ENCODE peak calls at places on chromosomes 4 and X, in six cellular contexts. One of them, this sample, is unnamed. For H3K4me1, the result is how much of the 10 kb centered on the place peaks cover.

GRCh38 chrX:139158256-139158655 is 372.3 kb upstream of the F9 start:
- DNase-seq in kidney: peak
- DNase-seq in endodermal cell: no peak
- DNase-seq in aorta: no peak
- DNase-seq in PC-3: peak
- DNase-seq in pancreas: no peak
- DNase-seq in this sample: peak

GRCh38 chrX:65841263-65841662 is 173.8 kb downstream of the MSN start:
- DNase-seq in pancreas: no peak
- DNase-seq in kidney: no peak
- DNase-seq in aorta: no peak
- DNase-seq in PC-3: no peak
- DNase-seq in endodermal cell: no peak
- DNase-seq in this sample: no peak

GRCh38 chrX:134688839-134689238 is 30.6 kb upstream of the PLAC1 start:
- DNase-seq in PC-3: peak
- DNase-seq in aorta: no peak
- DNase-seq in endodermal cell: no peak
- DNase-seq in pancreas: no peak
- DNase-seq in kidney: no peak
- DNase-seq in this sample: no peak

GRCh38 chr4:76767983-76768382 is 130.0 kb downstream of the SOWAHB start:
- DNase-seq in aorta: no peak
- DNase-seq in PC-3: no peak
- DNase-seq in kidney: no peak
- DNase-seq in pancreas: no peak
- DNase-seq in endodermal cell: no peak
- DNase-seq in this sample: no peak

GRCh38 chrX:86023806-86024205 is 23.6 kb downstream of the CHM start:
- DNase-seq in PC-3: no peak
- DNase-seq in endodermal cell: no peak
- DNase-seq in pancreas: no peak
- DNase-seq in aorta: no peak
- DNase-seq in kidney: no peak
- DNase-seq in this sample: no peak

GRCh38 chr4:104494822-104495559 is at the start of gene CXXC4:
- DNase-seq in pancreas: peak
- DNase-seq in endodermal cell: peak
- DNase-seq in aorta: peak
- DNase-seq in kidney: peak
- DNase-seq in PC-3: no peak
- DNase-seq in this sample: peak

GRCh38 chrX:41475611-41476241 is 28.6 kb downstream of the NYX start:
- DNase-seq in endodermal cell: peak
- DNase-seq in kidney: no peak
- DNase-seq in PC-3: no peak
- DNase-seq in aorta: no peak
- DNase-seq in pancreas: no peak
- DNase-seq in this sample: no peak

GRCh38 chrX:149314031-149314430 is 191.1 kb downstream of the IDS start:
- DNase-seq in kidney: no peak
- DNase-seq in endodermal cell: no peak
- DNase-seq in aorta: no peak
- DNase-seq in PC-3: no peak
- DNase-seq in pancreas: no peak
- DNase-seq in this sample: no peak

GRCh38 chrX:139936259-139936658 is 3.4 kb upstream of the ATP11C start:
- DNase-seq in endodermal cell: no peak
- DNase-seq in aorta: no peak
- DNase-seq in PC-3: peak
- DNase-seq in pancreas: no peak
- DNase-seq in kidney: no peak
- DNase-seq in this sample: no peak

GRCh38 chr4:110900206-110900769 is 277.4 kb upstream of the PITX2 start:
- DNase-seq in kidney: no peak
- DNase-seq in PC-3: no peak
- DNase-seq in aorta: no peak
- DNase-seq in endodermal cell: no peak
- DNase-seq in pancreas: no peak
- DNase-seq in this sample: no peak

GRCh38 chrX:16042980-16043379 is 80.4 kb upstream of the GRPR start:
- DNase-seq in pancreas: no peak
- DNase-seq in kidney: no peak
- DNase-seq in aorta: no peak
- DNase-seq in endodermal cell: no peak
- DNase-seq in PC-3: no peak
- DNase-seq in this sample: no peak

GRCh38 chr4:6360385-6360784 is 90.7 kb downstream of the WFS1 start:
- DNase-seq in kidney: peak
- DNase-seq in aorta: peak
- DNase-seq in PC-3: no peak
- DNase-seq in pancreas: no peak
- DNase-seq in endodermal cell: peak
- DNase-seq in this sample: no peak

GRCh38 chrX:129585691-129586090 is 45.6 kb downstream of the OCRL start:
- DNase-seq in PC-3: no peak
- DNase-seq in pancreas: no peak
- DNase-seq in endodermal cell: no peak
- DNase-seq in kidney: no peak
- DNase-seq in aorta: no peak
- DNase-seq in this sample: no peak

GRCh38 chrX:107971636-107972035 is 10.5 kb downstream of the TEX13B start:
- DNase-seq in PC-3: no peak
- DNase-seq in endodermal cell: no peak
- DNase-seq in pancreas: no peak
- DNase-seq in aorta: no peak
- DNase-seq in kidney: no peak
- DNase-seq in this sample: no peak

GRCh38 chrX:34918856-34919255 is 23.7 kb upstream of the FAM47B start:
- DNase-seq in endodermal cell: peak
- DNase-seq in aorta: no peak
- DNase-seq in PC-3: peak
- DNase-seq in kidney: no peak
- DNase-seq in pancreas: no peak
- DNase-seq in this sample: no peak

GRCh38 chrX:128460835-128461234 is 408.6 kb upstream of the ACTRT1 start:
- DNase-seq in PC-3: peak
- DNase-seq in pancreas: no peak
- DNase-seq in endodermal cell: peak
- DNase-seq in kidney: no peak
- DNase-seq in aorta: no peak
- DNase-seq in this sample: no peak

GRCh38 chrX:75986980-75987379 is 185.9 kb upstream of the PBDC1 start:
- DNase-seq in aorta: no peak
- DNase-seq in endodermal cell: no peak
- DNase-seq in PC-3: no peak
- DNase-seq in kidney: no peak
- DNase-seq in pancreas: no peak
- DNase-seq in this sample: no peak

GRCh38 chrX:43615677-43616076 is 40.4 kb upstream of the MAOA start:
- DNase-seq in aorta: no peak
- DNase-seq in pancreas: no peak
- DNase-seq in kidney: no peak
- DNase-seq in PC-3: no peak
- DNase-seq in endodermal cell: no peak
- DNase-seq in this sample: no peak

GRCh38 chr4:142293536-142293935 is 552.6 kb downstream of the INPP4B start:
- DNase-seq in pancreas: no peak
- DNase-seq in endodermal cell: no peak
- DNase-seq in PC-3: peak
- DNase-seq in aorta: no peak
- DNase-seq in kidney: no peak
- DNase-seq in this sample: no peak

GRCh38 chrX:150182176-150182575 is 180.9 kb upstream of the MAMLD1 start:
- DNase-seq in aorta: no peak
- DNase-seq in pancreas: no peak
- DNase-seq in kidney: no peak
- DNase-seq in endodermal cell: no peak
- DNase-seq in PC-3: no peak
- DNase-seq in this sample: no peak

GRCh38 chr4:184167576-184167975 is 50.1 kb downstream of the ENPP6 start:
- DNase-seq in pancreas: no peak
- DNase-seq in aorta: no peak
- DNase-seq in PC-3: no peak
- DNase-seq in kidney: no peak
- DNase-seq in endodermal cell: peak
- DNase-seq in this sample: no peak

GRCh38 chr4:704971-705277 is 708 bp upstream of the PCGF3 start:
- DNase-seq in pancreas: no peak
- DNase-seq in endodermal cell: no peak
- DNase-seq in aorta: no peak
- DNase-seq in PC-3: no peak
- DNase-seq in kidney: no peak
- DNase-seq in this sample: no peak
- H3K4me3 ChIP-seq in pancreas: no peak
- H3K4me3 ChIP-seq in endodermal cell: peak
- H3K4me3 ChIP-seq in aorta: no peak
- H3K4me3 ChIP-seq in PC-3: peak
- H3K4me3 ChIP-seq in kidney: peak
- H3K4me3 ChIP-seq in this sample: peak

GRCh38 chr4:985123-985830 is 1.6 kb upstream of the IDUA start:
- DNase-seq in kidney: peak
- DNase-seq in endodermal cell: peak
- DNase-seq in pancreas: peak
- DNase-seq in aorta: no peak
- DNase-seq in PC-3: peak
- DNase-seq in this sample: peak
- H3K27ac ChIP-seq in kidney: no peak
- H3K27ac ChIP-seq in endodermal cell: no peak
- H3K27ac ChIP-seq in pancreas: no peak
- H3K27ac ChIP-seq in aorta: no peak
- H3K27ac ChIP-seq in PC-3: no peak
- H3K27ac ChIP-seq in this sample: no peak

GRCh38 chrX:9983463-9983862 is 16.3 kb downstream of the CLDN34 start:
- DNase-seq in endodermal cell: no peak
- DNase-seq in kidney: no peak
- DNase-seq in pancreas: no peak
- DNase-seq in PC-3: no peak
- DNase-seq in aorta: no peak
- DNase-seq in this sample: no peak
- H3K4me1 ChIP-seq in endodermal cell: under half
- H3K4me1 ChIP-seq in kidney: under half
- H3K4me1 ChIP-seq in pancreas: under half
- H3K4me1 ChIP-seq in PC-3: under half
- H3K4me1 ChIP-seq in aorta: under half
- H3K4me1 ChIP-seq in this sample: under half

GRCh38 chr4:42151568-42152506 is 618 bp downstream of the BEND4 start:
- DNase-seq in pancreas: no peak
- DNase-seq in endodermal cell: peak
- DNase-seq in kidney: peak
- DNase-seq in PC-3: no peak
- DNase-seq in aorta: no peak
- DNase-seq in this sample: no peak
- H3K4me3 ChIP-seq in pancreas: peak
- H3K4me3 ChIP-seq in endodermal cell: peak
- H3K4me3 ChIP-seq in kidney: peak
- H3K4me3 ChIP-seq in PC-3: peak
- H3K4me3 ChIP-seq in aorta: peak
- H3K4me3 ChIP-seq in this sample: peak

DNA sequence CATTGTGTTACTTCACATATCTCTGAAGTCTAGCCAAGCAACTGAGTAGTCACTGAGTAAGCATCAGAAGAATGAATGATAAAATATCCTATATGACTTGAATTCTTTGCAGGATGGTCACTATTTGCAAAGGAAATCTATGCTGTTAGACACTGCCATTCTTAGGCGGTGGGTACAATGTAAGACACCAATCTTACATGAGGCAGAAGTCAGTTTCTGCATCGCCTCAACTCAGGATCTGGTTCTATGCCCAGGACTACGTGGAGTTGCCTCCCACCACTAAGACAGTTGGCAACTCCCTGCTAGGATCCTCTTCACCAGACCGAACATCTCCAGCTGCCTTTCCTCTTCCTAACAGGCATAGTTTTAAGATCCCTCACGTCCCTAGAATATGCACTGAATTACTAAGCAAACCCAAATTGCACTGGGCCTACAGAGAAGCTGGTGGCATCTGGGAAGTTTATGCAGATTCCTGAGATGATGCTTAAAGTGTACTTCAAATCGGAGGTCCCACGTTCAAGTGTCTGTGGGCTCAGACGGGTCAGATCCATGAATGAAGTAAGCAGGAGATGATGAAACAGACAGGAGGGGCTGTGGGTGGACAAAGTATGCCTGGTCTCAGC is 45.6 kb downstream of the SEL1L3 start:
- DNase-seq in pancreas: no peak
- DNase-seq in aorta: no peak
- DNase-seq in PC-3: peak
- DNase-seq in endodermal cell: no peak
- DNase-seq in kidney: no peak
- DNase-seq in this sample: no peak
- H3K27ac ChIP-seq in pancreas: no peak
- H3K27ac ChIP-seq in aorta: no peak
- H3K27ac ChIP-seq in PC-3: peak
- H3K27ac ChIP-seq in endodermal cell: no peak
- H3K27ac ChIP-seq in kidney: no peak
- H3K27ac ChIP-seq in this sample: no peak

GRCh38 chr4:38088321-38088720 is 128.1 kb downstream of the PTTG2 start:
- DNase-seq in aorta: no peak
- DNase-seq in endodermal cell: no peak
- DNase-seq in PC-3: no peak
- DNase-seq in kidney: no peak
- DNase-seq in pancreas: no peak
- DNase-seq in this sample: no peak

GRCh38 chr4:38090450-38091246 is 130.4 kb downstream of the PTTG2 start:
- DNase-seq in aorta: no peak
- DNase-seq in endodermal cell: no peak
- DNase-seq in pancreas: no peak
- DNase-seq in kidney: no peak
- DNase-seq in PC-3: no peak
- DNase-seq in this sample: no peak

GRCh38 chr4:38092701-38093100 is 132.5 kb downstream of the PTTG2 start:
- DNase-seq in pancreas: no peak
- DNase-seq in endodermal cell: no peak
- DNase-seq in PC-3: no peak
- DNase-seq in kidney: no peak
- DNase-seq in aorta: no peak
- DNase-seq in this sample: no peak

GRCh38 chr4:38091636-38092035 is 131.4 kb downstream of the PTTG2 start:
- DNase-seq in kidney: no peak
- DNase-seq in pancreas: no peak
- DNase-seq in endodermal cell: no peak
- DNase-seq in PC-3: no peak
- DNase-seq in aorta: no peak
- DNase-seq in this sample: no peak

GRCh38 chr4:38089961-38090360 is 129.8 kb downstream of the PTTG2 start:
- DNase-seq in pancreas: no peak
- DNase-seq in kidney: no peak
- DNase-seq in aorta: no peak
- DNase-seq in endodermal cell: no peak
- DNase-seq in PC-3: no peak
- DNase-seq in this sample: no peak
- H3K4me1 ChIP-seq in pancreas: half or more
- H3K4me1 ChIP-seq in kidney: under half
- H3K4me1 ChIP-seq in aorta: under half
- H3K4me1 ChIP-seq in endodermal cell: under half
- H3K4me1 ChIP-seq in PC-3: under half
- H3K4me1 ChIP-seq in this sample: under half

GRCh38 chrX:53288173-53288572 is 6.8 kb upstream of the IQSEC2 start:
- DNase-seq in kidney: peak
- DNase-seq in pancreas: peak
- DNase-seq in PC-3: no peak
- DNase-seq in aorta: no peak
- DNase-seq in endodermal cell: peak
- DNase-seq in this sample: no peak
- H3K4me3 ChIP-seq in kidney: no peak
- H3K4me3 ChIP-seq in pancreas: no peak
- H3K4me3 ChIP-seq in PC-3: no peak
- H3K4me3 ChIP-seq in aorta: no peak
- H3K4me3 ChIP-seq in endodermal cell: no peak
- H3K4me3 ChIP-seq in this sample: no peak

GRCh38 chrX:46865281-46865680 is 28.4 kb downstream of the RP2 start:
- DNase-seq in PC-3: peak
- DNase-seq in kidney: no peak
- DNase-seq in endodermal cell: no peak
- DNase-seq in aorta: no peak
- DNase-seq in pancreas: no peak
- DNase-seq in this sample: no peak
- H3K27ac ChIP-seq in PC-3: peak
- H3K27ac ChIP-seq in kidney: no peak
- H3K27ac ChIP-seq in endodermal cell: no peak
- H3K27ac ChIP-seq in aorta: no peak
- H3K27ac ChIP-seq in pancreas: no peak
- H3K27ac ChIP-seq in this sample: no peak